ENCODE peak calls at places on chromosomes 13 and 19, in five cellular contexts. E is pancreas, J is astrocyte of the hippocampus, S is left colon, V is fibroblast of pulmonary artery. Y is an unnamed sample.

GRCh38 chr19:46624958-46625661 is at the start of gene PTGIR:
- DNase-seq in E (no peak), J (no peak), S (peak), V (peak), Y (peak)

GRCh38 chr13:100203696-100204367 is 114.9 kb downstream of the PCCA start:
- DNase-seq in E (no peak), J (peak), S (no peak), V (peak), Y (peak)

GRCh38 chr13:112014857-112015256 is 52.1 kb upstream of the SOX1 start:
- DNase-seq in E (no peak), J (no peak), S (no peak), V (no peak), Y (no peak)

GRCh38 chr19:29086182-29086581 is 126.8 kb downstream of the UQCRFS1 start:
- DNase-seq in E (peak), J (no peak), S (no peak), V (no peak), Y (no peak)

GRCh38 chr19:30283556-30283955 is 88.6 kb upstream of the ZNF536 start:
- DNase-seq in E (no peak), J (no peak), S (no peak), V (no peak), Y (no peak)

GRCh38 chr19:7395360-7395781 is 46.6 kb downstream of the ARHGEF18 start:
- DNase-seq in E (no peak), J (peak), S (no peak), V (peak), Y (peak)

GRCh38 chr13:28059214-28059613 is 41.2 kb downstream of the FLT3 start:
- DNase-seq in E (peak), J (peak), S (no peak), V (peak), Y (peak)

GRCh38 chr19:48844472-48844871 is 8.2 kb upstream of the HSD17B14 start:
- DNase-seq in E (no peak), J (no peak), S (no peak), V (peak), Y (peak)

GRCh38 chr13:52737451-52737850 is 2.2 kb downstream of the CNMD start:
- DNase-seq in E (no peak), J (no peak), S (no peak), V (no peak), Y (no peak)

GRCh38 chr19:43124360-43124759 is 41.9 kb upstream of the PSG2 start:
- DNase-seq in E (no peak), J (no peak), S (no peak), V (no peak), Y (no peak)

GRCh38 chr13:23506821-23507210 is 63.4 kb upstream of the TNFRSF19 start:
- DNase-seq in E (no peak), J (peak), S (no peak), V (peak), Y (peak)

GRCh38 chr19:35760711-35761349 is 2.9 kb downstream of the PROSER3 start:
- DNase-seq in E (peak), J (no peak), S (no peak), V (no peak), Y (no peak)

GRCh38 chr13:79485014-79485441 is 4.1 kb downstream of the NDFIP2 start:
- DNase-seq in E (peak), J (peak), S (peak), V (peak), Y (peak)

GRCh38 chr19:39032164-39032918 is at the start of gene FBXO27:
- DNase-seq in E (no peak), J (peak), S (peak), V (no peak), Y (peak)

GRCh38 chr13:96804186-96804585 is 190.1 kb downstream of the OXGR1 start:
- DNase-seq in E (no peak), J (no peak), S (no peak), V (no peak), Y (no peak)

GRCh38 chr13:91355099-91355825 is 7.8 kb downstream of the MIR17HG start:
- DNase-seq in E (no peak), J (no peak), S (no peak), V (no peak), Y (no peak)

GRCh38 chr19:15154002-15154612 is 46.7 kb downstream of the NOTCH3 start:
- DNase-seq in E (no peak), J (peak), S (no peak), V (peak), Y (peak)

GRCh38 chr13:22915442-22916082 is 265.2 kb upstream of the SGCG start:
- DNase-seq in E (peak), J (peak), S (peak), V (peak), Y (peak)

GRCh38 chr13:51772781-51773180 is 31.2 kb downstream of the DHRS12 start:
- DNase-seq in E (no peak), J (no peak), S (no peak), V (no peak), Y (no peak)

Y was measured in iris pigment epithelial cell.